ENCODE peak calls at places on chromosomes 1 and 21, in nine cellular contexts. I is dorsolateral prefrontal cortex, L is adrenal gland, O is iPS DF 6.9, R is body of pancreas, V is MM.1S, D is breast epithelium, C is AG09309, Q is aorta. F is an unnamed sample.

GRCh38 chr1:87572891-87573290 is 244.2 kb downstream of the LMO4 start:
- DNase-seq in I (no peak), L (no peak), O (no peak), R (no peak), V (no peak), D (no peak), C (no peak), Q (no peak), F (no peak)

GRCh38 chr1:53505401-53505800 is 46.2 kb downstream of the DMRTB1 start:
- DNase-seq in I (no peak), L (no peak), O (no peak), R (no peak), V (no peak), D (no peak), C (no peak), Q (no peak), F (no peak)

GRCh38 chr1:6445062-6445763 is 20.6 kb downstream of the ESPN start:
- DNase-seq in I (no peak), L (peak), O (no peak), R (peak), V (peak), D (no peak), C (no peak), Q (no peak), F (no peak)

GRCh38 chr1:205301220-205301821 is 20.2 kb downstream of the NUAK2 start:
- DNase-seq in I (no peak), L (peak), O (peak), R (peak), V (peak), D (peak), C (peak), Q (peak), F (peak)

GRCh38 chr1:84973493-84974334 is 23.2 kb downstream of the MCOLN2 start:
- DNase-seq in I (no peak), L (no peak), O (no peak), R (no peak), V (no peak), D (no peak), C (no peak), Q (no peak), F (no peak)

GRCh38 chr1:162019006-162019405 is 4.7 kb downstream of the OLFML2B start:
- DNase-seq in I (no peak), L (no peak), O (no peak), R (no peak), V (no peak), D (no peak), C (peak), Q (no peak), F (peak)

GRCh38 chr1:167821969-167822685 is 91.8 kb downstream of the ADCY10 start:
- DNase-seq in I (no peak), L (no peak), O (no peak), R (no peak), V (no peak), D (no peak), C (no peak), Q (no peak), F (no peak)

GRCh38 chr1:26318338-26319064 is 743 bp downstream of the CD52 start:
- DNase-seq in I (peak), L (peak), O (no peak), R (no peak), V (no peak), D (no peak), C (no peak), Q (no peak), F (no peak)

GRCh38 chr1:61435226-61435625 is 289.7 kb downstream of the TM2D1 start:
- DNase-seq in I (no peak), L (no peak), O (no peak), R (no peak), V (no peak), D (no peak), C (no peak), Q (no peak), F (no peak)

GRCh38 chr1:89022167-89022959 is at the start of gene GBP3:
- DNase-seq in I (no peak), L (no peak), O (no peak), R (no peak), V (peak), D (no peak), C (peak), Q (no peak), F (no peak)

GRCh38 chr1:7084232-7084894 is 299.1 kb downstream of the CAMTA1 start:
- DNase-seq in I (no peak), L (no peak), O (no peak), R (no peak), V (no peak), D (no peak), C (no peak), Q (peak), F (no peak)

GRCh38 chr1:41830711-41831110 is 88.0 kb downstream of the HIVEP3 start:
- DNase-seq in I (peak), L (no peak), O (no peak), R (no peak), V (no peak), D (no peak), C (no peak), Q (no peak), F (no peak)

GRCh38 chr1:85132078-85132715 is 68.6 kb downstream of the SYDE2 start:
- DNase-seq in I (no peak), L (no peak), O (no peak), R (peak), V (no peak), D (no peak), C (no peak), Q (no peak), F (no peak)

GRCh38 chr1:10497109-10497508 is 22.4 kb downstream of the PEX14 start:
- DNase-seq in I (no peak), L (no peak), O (no peak), R (no peak), V (no peak), D (no peak), C (no peak), Q (peak), F (no peak)

GRCh38 chr21:25734654-25735220 is at the start of the genes ATP5PF and GABPA:
- DNase-seq in I (peak), L (peak), O (peak), R (peak), V (peak), D (peak), C (peak), Q (peak), F (peak)

GRCh38 chr1:54564312-54565112 is 16.5 kb downstream of the ACOT11 start:
- DNase-seq in I (no peak), L (no peak), O (no peak), R (peak), V (peak), D (peak), C (no peak), Q (peak), F (peak)

GRCh38 chr21:16318651-16319300 is 589.0 kb downstream of the USP25 start:
- DNase-seq in I (no peak), L (no peak), O (no peak), R (no peak), V (no peak), D (no peak), C (no peak), Q (no peak), F (peak)

GRCh38 chr21:28177008-28177603 is 815.6 kb downstream of the LTN1 start:
- DNase-seq in I (no peak), L (no peak), O (no peak), R (no peak), V (peak), D (no peak), C (no peak), Q (no peak), F (no peak)

GRCh38 chr21:35220301-35220700 is 171.2 kb upstream of the RUNX1 start:
- DNase-seq in I (no peak), L (no peak), O (no peak), R (no peak), V (no peak), D (no peak), C (no peak), Q (no peak), F (no peak)

GRCh38 chr1:210786546-210786945 is 347.4 kb downstream of the KCNH1 start:
- DNase-seq in I (no peak), L (no peak), O (no peak), R (no peak), V (no peak), D (no peak), C (no peak), Q (no peak), F (no peak)

GRCh38 chr1:17553970-17554369 is 14.5 kb downstream of the ARHGEF10L start:
- DNase-seq in I (no peak), L (peak), O (no peak), R (no peak), V (no peak), D (no peak), C (no peak), Q (peak), F (no peak)

GRCh38 chr1:203644661-203645510 is 18.3 kb downstream of the ATP2B4 start:
- DNase-seq in I (no peak), L (peak), O (no peak), R (no peak), V (no peak), D (no peak), C (no peak), Q (peak), F (no peak)

GRCh38 chr1:93522721-93523120 is 74.8 kb downstream of the FNBP1L start:
- DNase-seq in I (no peak), L (no peak), O (no peak), R (no peak), V (no peak), D (no peak), C (no peak), Q (no peak), F (no peak)

GRCh38 chr21:30800605-30801004 is 12.5 kb downstream of the KRTAP8-1 start:
- DNase-seq in I (no peak), L (no peak), O (no peak), R (no peak), V (no peak), D (no peak), C (no peak), Q (no peak), F (no peak)

GRCh38 chr1:227728892-227729143 is 6.3 kb downstream of the JMJD4 start:
- DNase-seq in I (no peak), L (no peak), O (no peak), R (no peak), V (no peak), D (no peak), C (no peak), Q (no peak), F (no peak)

GRCh38 chr1:230458509-230458908 is 32.4 kb upstream of the PGBD5 start:
- DNase-seq in I (no peak), L (no peak), O (no peak), R (no peak), V (no peak), D (no peak), C (no peak), Q (no peak), F (no peak)

GRCh38 chr1:6360517-6360916 is 33.0 kb downstream of the ACOT7 start:
- DNase-seq in I (no peak), L (no peak), O (no peak), R (no peak), V (no peak), D (no peak), C (no peak), Q (no peak), F (no peak)

GRCh38 chr1:15457484-15458027 is 1.0 kb downstream of the CELA2A start:
- DNase-seq in I (no peak), L (no peak), O (no peak), R (peak), V (no peak), D (no peak), C (no peak), Q (no peak), F (no peak)

GRCh38 chr1:201471772-201472171 is 2.8 kb upstream of the PHLDA3 start:
- DNase-seq in I (no peak), L (peak), O (no peak), R (no peak), V (no peak), D (no peak), C (no peak), Q (no peak), F (no peak)

GRCh38 chr1:234631721-234632125 is 21.7 kb upstream of the IRF2BP2 start:
- DNase-seq in I (no peak), L (no peak), O (no peak), R (no peak), V (no peak), D (no peak), C (no peak), Q (no peak), F (no peak)

GRCh38 chr1:90841477-90841876 is 124.4 kb upstream of the BARHL2 start:
- DNase-seq in I (no peak), L (no peak), O (no peak), R (no peak), V (no peak), D (no peak), C (no peak), Q (no peak), F (no peak)
- H3K4me3 ChIP-seq in I (no peak), L (no peak), O (peak), R (no peak), V (no peak), D (no peak), C (no peak), Q (no peak), F (no peak)

DNA sequence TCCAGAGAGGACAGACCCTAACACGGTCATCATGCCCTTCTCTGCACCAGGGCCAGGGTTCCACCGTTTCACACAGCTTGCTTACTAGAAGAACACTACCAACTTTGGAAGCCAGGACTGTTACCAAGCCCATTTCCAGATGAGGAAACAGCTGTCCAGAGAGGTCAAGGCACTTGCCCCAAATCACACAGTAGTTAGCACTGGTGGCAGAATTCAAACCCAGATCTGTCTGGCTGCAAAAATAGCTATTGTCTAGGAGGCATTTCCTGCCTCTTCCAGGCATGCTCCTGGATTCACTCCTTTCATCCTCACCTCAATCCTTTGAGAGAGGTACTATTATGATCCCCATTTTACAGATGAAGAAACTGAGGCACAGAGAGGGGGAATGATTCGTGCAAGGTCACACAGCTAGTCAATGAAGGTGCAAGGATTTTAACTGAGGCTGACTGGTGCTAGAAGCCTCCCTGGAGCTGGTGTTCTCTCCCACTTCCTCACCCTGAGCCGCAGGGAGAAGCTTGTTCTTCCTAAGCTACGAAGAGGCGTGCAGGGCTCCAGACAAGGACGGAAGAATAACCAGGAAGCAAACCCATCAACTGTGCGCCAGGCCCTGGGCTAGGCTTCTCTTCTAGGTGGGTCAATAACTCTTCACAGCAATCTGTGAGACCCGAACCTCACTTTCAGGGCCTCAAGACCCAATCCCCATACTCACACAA is 558 bp upstream of the LAPTM5 start:
- DNase-seq in I (no peak), L (no peak), O (no peak), R (no peak), V (no peak), D (no peak), C (no peak), Q (no peak), F (no peak)
- H3K4me3 ChIP-seq in I (no peak), L (no peak), O (no peak), R (no peak), V (peak), D (peak), C (no peak), Q (no peak), F (no peak)

GRCh38 chr1:68049941-68050878 is at the start of gene DIRAS3:
- DNase-seq in I (no peak), L (peak), O (no peak), R (peak), V (peak), D (peak), C (peak), Q (peak), F (no peak)
- H3K4me3 ChIP-seq in I (peak), L (peak), O (peak), R (peak), V (peak), D (peak), C (peak), Q (peak), F (peak)

GRCh38 chr1:43452789-43453441 is 816 bp downstream of the HYI start:
- DNase-seq in I (peak), L (no peak), O (no peak), R (peak), V (no peak), D (peak), C (peak), Q (no peak), F (no peak)
- H3K4me3 ChIP-seq in I (peak), L (peak), O (peak), R (peak), V (peak), D (peak), C (peak), Q (peak), F (no peak)

DNA sequence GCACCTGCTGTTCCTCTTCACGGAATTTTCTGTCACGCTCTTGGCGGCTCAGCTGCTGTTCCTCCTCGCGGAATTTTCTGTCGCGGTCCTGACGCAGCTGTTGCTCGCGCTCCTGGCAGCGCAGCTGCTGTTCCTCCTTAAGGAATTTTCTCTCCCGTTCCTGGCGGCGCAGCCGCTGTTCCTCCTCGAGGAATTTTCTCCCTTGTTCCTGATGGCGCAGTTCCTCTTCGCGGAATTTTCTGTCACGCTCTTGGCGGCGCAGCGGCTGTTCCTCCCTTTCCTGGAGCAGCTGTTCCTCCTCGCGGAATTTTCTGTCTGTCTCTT is 6.4 kb downstream of the TCHH start:
- DNase-seq in I (no peak), L (no peak), O (no peak), R (no peak), V (no peak), D (no peak), C (no peak), Q (no peak), F (no peak)
- H3K4me3 ChIP-seq in I (no peak), L (no peak), O (no peak), R (no peak), V (no peak), D (peak), C (no peak), Q (no peak), F (peak)

DNA sequence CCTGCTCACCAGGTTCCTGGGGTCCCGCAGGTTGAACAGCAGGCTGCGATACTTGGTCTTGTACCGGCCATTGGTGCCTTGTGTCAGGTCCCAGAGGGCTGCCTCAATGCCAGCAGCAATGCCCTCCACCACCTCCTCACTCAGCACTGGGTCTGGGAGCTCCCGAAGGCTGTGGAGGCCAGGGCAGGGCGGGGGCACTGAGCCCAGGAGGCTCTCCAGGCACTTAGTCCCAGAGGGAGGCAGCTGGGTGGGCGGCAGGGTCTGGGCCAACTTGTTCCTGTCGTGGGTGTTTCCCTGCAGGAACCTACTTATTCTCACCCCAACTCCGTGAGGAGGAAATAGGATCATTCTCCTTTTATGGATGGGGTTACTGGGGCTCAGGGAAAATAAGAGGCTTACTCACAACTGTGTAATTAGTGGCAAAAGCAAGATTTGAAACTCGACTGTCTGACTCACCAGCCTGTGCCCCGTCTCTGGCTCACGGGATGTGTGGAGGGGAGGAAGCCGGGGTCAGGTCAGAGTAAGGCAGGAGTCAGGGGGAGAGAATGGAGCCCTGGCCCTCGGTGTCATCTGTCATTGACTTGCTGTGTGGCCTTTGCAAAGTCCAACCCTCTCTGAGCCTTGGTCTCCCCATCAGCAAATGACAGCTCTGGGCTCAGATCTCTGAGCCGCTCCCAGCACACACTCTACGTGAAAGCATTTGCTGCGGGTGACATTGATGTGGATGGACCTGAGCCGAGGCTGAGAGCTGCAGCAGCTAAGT is 17.2 kb downstream of the SPOCD1 start:
- DNase-seq in I (no peak), L (peak), O (no peak), R (no peak), V (no peak), D (no peak), C (peak), Q (no peak), F (no peak)
- H3K4me3 ChIP-seq in I (no peak), L (no peak), O (no peak), R (no peak), V (no peak), D (no peak), C (peak), Q (no peak), F (no peak)